ENCODE peak calls at places on chromosomes 16 and 17, in six cellular contexts. One of them, this sample, is unnamed.
A peak's percentile ranks its signal among the peaks of the same experiment; 100 is the strongest.

GRCh38 chr16:1330260-1330914 is 3.1 kb upstream of the BAIAP3 start:
- DNase-seq in WERI-Rb-1: no peak
- DNase-seq in brain microvascular endothelial cell: no peak
- DNase-seq in neuronal stem cell: no peak
- DNase-seq in lower lobe of right lung: no peak
- DNase-seq in fibroblast of lung: no peak
- DNase-seq in this sample: peak; percentile 93

GRCh38 chr16:4767872-4768548 is 1.0 kb upstream of the ZNF500 start:
- DNase-seq in lower lobe of right lung: no peak
- DNase-seq in brain microvascular endothelial cell: peak; percentile 16
- DNase-seq in fibroblast of lung: peak; percentile 10
- DNase-seq in WERI-Rb-1: no peak
- DNase-seq in neuronal stem cell: no peak
- DNase-seq in this sample: no peak

GRCh38 chr17:73151888-73152633 is 12.7 kb upstream of the SSTR2 start:
- DNase-seq in neuronal stem cell: no peak
- DNase-seq in lower lobe of right lung: no peak
- DNase-seq in brain microvascular endothelial cell: no peak
- DNase-seq in fibroblast of lung: no peak
- DNase-seq in WERI-Rb-1: no peak
- DNase-seq in this sample: no peak

GRCh38 chr17:77475012-77475976 is 334.5 kb downstream of the SEC14L1 start:
- DNase-seq in fibroblast of lung: peak; percentile 98
- DNase-seq in WERI-Rb-1: no peak
- DNase-seq in brain microvascular endothelial cell: peak; percentile 86
- DNase-seq in lower lobe of right lung: no peak
- DNase-seq in neuronal stem cell: no peak
- DNase-seq in this sample: no peak

GRCh38 chr16:5036228-5037156 is 2.8 kb upstream of the NAGPA start:
- DNase-seq in WERI-Rb-1: peak; percentile 58
- DNase-seq in brain microvascular endothelial cell: no peak
- DNase-seq in lower lobe of right lung: peak; percentile 27
- DNase-seq in fibroblast of lung: peak; percentile 70
- DNase-seq in neuronal stem cell: no peak
- DNase-seq in this sample: peak; percentile 85

GRCh38 chr16:74190292-74190691 is 106.3 kb upstream of the PSMD7 start:
- DNase-seq in brain microvascular endothelial cell: no peak
- DNase-seq in WERI-Rb-1: no peak
- DNase-seq in neuronal stem cell: no peak
- DNase-seq in fibroblast of lung: no peak
- DNase-seq in lower lobe of right lung: no peak
- DNase-seq in this sample: no peak

GRCh38 chr17:13638855-13639458 is 37.2 kb upstream of the HS3ST3A1 start:
- DNase-seq in brain microvascular endothelial cell: no peak
- DNase-seq in neuronal stem cell: no peak
- DNase-seq in fibroblast of lung: peak; percentile 60
- DNase-seq in WERI-Rb-1: no peak
- DNase-seq in lower lobe of right lung: no peak
- DNase-seq in this sample: no peak

GRCh38 chr17:5272313-5272712 is 9.8 kb upstream of the RABEP1 start:
- DNase-seq in neuronal stem cell: no peak
- DNase-seq in brain microvascular endothelial cell: no peak
- DNase-seq in WERI-Rb-1: no peak
- DNase-seq in fibroblast of lung: peak; percentile 17
- DNase-seq in lower lobe of right lung: no peak
- DNase-seq in this sample: no peak

GRCh38 chr16:11007714-11008240 is 63.4 kb downstream of the CLEC16A start:
- DNase-seq in brain microvascular endothelial cell: no peak
- DNase-seq in WERI-Rb-1: peak; percentile 54
- DNase-seq in lower lobe of right lung: no peak
- DNase-seq in fibroblast of lung: no peak
- DNase-seq in neuronal stem cell: no peak
- DNase-seq in this sample: no peak

GRCh38 chr17:34456121-34456520 is 93.1 kb upstream of the CCL1 start:
- DNase-seq in lower lobe of right lung: no peak
- DNase-seq in neuronal stem cell: no peak
- DNase-seq in fibroblast of lung: no peak
- DNase-seq in WERI-Rb-1: no peak
- DNase-seq in brain microvascular endothelial cell: no peak
- DNase-seq in this sample: no peak

GRCh38 chr17:50583636-50584035 is 23.1 kb downstream of the CACNA1G start:
- DNase-seq in WERI-Rb-1: peak; percentile 82
- DNase-seq in lower lobe of right lung: no peak
- DNase-seq in neuronal stem cell: no peak
- DNase-seq in brain microvascular endothelial cell: no peak
- DNase-seq in fibroblast of lung: no peak
- DNase-seq in this sample: peak; percentile 85

GRCh38 chr16:2710711-2711231 is 9.3 kb downstream of the PRSS27 start:
- DNase-seq in brain microvascular endothelial cell: no peak
- DNase-seq in lower lobe of right lung: no peak
- DNase-seq in WERI-Rb-1: no peak
- DNase-seq in neuronal stem cell: no peak
- DNase-seq in fibroblast of lung: no peak
- DNase-seq in this sample: no peak

GRCh38 chr16:52546291-52546941 is 527 bp downstream of the TOX3 start:
- DNase-seq in WERI-Rb-1: peak; percentile 9
- DNase-seq in neuronal stem cell: no peak
- DNase-seq in lower lobe of right lung: no peak
- DNase-seq in fibroblast of lung: no peak
- DNase-seq in brain microvascular endothelial cell: no peak
- DNase-seq in this sample: peak; percentile 71
- H3K4me3 ChIP-seq in WERI-Rb-1: peak overlapping the region; percentile 62
- H3K4me3 ChIP-seq in neuronal stem cell: peak overlapping the region; percentile 90
- H3K4me3 ChIP-seq in lower lobe of right lung: peak overlapping the region; percentile 48
- H3K4me3 ChIP-seq in fibroblast of lung: no peak overlapping the region
- H3K4me3 ChIP-seq in brain microvascular endothelial cell: no peak overlapping the region
- H3K4me3 ChIP-seq in this sample: peak overlapping the region; percentile 89

GRCh38 chr17:40311575-40311974 is 2.6 kb downstream of the RARA start:
- DNase-seq in WERI-Rb-1: no peak
- DNase-seq in brain microvascular endothelial cell: no peak
- DNase-seq in lower lobe of right lung: peak; percentile 76
- DNase-seq in neuronal stem cell: no peak
- DNase-seq in fibroblast of lung: no peak
- DNase-seq in this sample: no peak
- H3K4me3 ChIP-seq in WERI-Rb-1: no peak overlapping the region
- H3K4me3 ChIP-seq in brain microvascular endothelial cell: no peak overlapping the region
- H3K4me3 ChIP-seq in lower lobe of right lung: no peak overlapping the region
- H3K4me3 ChIP-seq in neuronal stem cell: no peak overlapping the region
- H3K4me3 ChIP-seq in fibroblast of lung: no peak overlapping the region
- H3K4me3 ChIP-seq in this sample: no peak overlapping the region

DNA sequence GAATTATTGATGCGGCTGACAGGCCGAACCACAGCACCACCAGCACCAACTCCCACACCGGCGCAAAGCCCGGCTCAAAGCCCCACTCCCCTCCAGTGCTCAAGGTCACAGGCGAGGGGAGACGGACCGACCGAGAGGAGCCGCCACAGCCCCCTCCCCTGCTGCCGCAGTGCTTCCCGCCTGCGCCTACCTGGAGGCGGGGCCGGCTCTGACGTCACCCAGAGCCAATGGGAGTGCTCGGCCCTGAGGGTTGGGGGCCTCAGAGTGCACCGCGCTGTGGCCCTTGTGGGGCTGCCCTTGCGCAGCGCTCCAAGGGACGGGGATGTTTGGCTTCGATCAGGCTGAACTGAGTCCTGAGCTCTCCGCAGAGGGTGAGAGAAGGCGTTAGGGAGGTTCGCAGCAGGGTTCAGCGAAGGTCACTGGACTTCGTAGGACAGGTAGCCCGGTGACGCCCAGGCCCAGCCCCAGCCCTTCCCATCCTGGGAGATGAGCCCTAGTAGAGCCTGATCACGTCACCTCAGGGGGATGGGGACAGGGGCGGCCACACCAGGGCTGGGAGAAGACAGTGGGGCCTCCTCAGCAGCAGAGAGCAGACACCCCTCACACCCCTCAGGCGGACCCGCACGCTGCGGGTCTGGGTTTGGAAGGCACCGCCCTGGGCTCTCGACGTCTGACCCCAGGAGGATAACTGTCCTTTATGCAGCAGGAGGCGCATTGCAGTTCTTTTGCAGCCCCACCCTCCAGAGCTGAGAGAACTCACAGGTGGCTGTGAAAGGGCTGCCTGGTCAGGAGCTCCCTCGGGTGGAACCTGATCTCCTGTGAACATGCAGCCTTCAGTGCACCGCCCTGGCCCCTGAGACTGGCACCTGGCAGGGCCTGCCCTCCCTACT is 1.5 kb downstream of the NDRG4 start:
- DNase-seq in neuronal stem cell: no peak
- DNase-seq in WERI-Rb-1: peak; percentile 80
- DNase-seq in brain microvascular endothelial cell: no peak
- DNase-seq in lower lobe of right lung: peak; percentile 53
- DNase-seq in fibroblast of lung: peak; percentile 16
- DNase-seq in this sample: peak; percentile 98
- H3K4me3 ChIP-seq in neuronal stem cell: peak overlapping the region; percentile 61
- H3K4me3 ChIP-seq in WERI-Rb-1: peak overlapping the region; percentile 52
- H3K4me3 ChIP-seq in brain microvascular endothelial cell: peak overlapping the region; percentile 67
- H3K4me3 ChIP-seq in lower lobe of right lung: peak overlapping the region; percentile 34
- H3K4me3 ChIP-seq in fibroblast of lung: no peak overlapping the region
- H3K4me3 ChIP-seq in this sample: peak overlapping the region; percentile 62

DNA sequence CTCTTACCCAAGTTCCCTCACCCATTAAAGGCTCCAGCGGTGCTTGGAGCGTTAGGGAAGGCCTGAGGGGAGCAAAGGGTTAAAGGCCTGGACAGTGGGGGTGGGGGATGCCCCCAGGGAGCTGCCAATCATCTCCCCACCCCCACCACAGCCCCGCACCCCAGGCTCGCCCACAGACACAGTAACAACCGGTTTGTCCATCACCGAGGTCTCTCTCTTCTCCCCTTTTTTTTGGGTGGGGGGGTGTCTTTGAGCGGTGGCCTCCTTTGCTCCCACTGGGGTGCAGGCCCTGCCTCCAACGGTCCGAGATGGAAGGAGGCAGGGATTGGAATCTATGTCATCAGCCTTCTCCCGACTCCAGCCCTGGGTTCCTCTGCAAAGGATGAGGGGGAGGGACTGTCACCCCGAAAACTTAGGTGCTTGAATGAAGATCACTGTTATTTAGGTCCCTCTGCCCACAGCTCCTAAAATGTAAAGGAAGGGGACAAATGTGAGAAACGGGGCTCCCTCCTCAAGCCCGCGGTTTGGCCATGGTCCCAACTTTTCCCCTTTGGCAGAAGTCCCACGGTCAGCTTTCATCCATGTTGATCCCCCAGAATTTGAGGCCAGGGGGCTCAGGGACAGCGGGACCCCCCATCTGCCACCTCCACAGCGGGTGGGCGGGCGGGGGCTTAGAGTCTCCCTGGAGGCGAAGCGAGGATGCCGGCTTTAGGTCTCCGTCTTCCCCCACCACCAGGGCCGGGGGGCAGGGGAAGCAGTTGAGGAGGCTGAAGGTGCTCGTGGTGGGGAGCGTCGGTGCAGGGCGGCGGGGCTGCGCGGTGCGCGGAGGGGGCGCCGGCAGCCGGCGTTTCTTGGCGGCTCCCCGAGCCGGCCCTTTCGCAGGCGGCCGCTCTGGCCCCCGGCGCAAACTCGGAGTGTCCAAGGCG is 1.7 kb downstream of the EPOP start:
- DNase-seq in brain microvascular endothelial cell: no peak
- DNase-seq in lower lobe of right lung: no peak
- DNase-seq in neuronal stem cell: no peak
- DNase-seq in WERI-Rb-1: no peak
- DNase-seq in fibroblast of lung: no peak
- DNase-seq in this sample: peak; percentile 77
- H3K4me3 ChIP-seq in brain microvascular endothelial cell: no peak overlapping the region
- H3K4me3 ChIP-seq in lower lobe of right lung: peak overlapping the region; percentile 61
- H3K4me3 ChIP-seq in neuronal stem cell: peak overlapping the region; percentile 56
- H3K4me3 ChIP-seq in WERI-Rb-1: peak overlapping the region; percentile 62
- H3K4me3 ChIP-seq in fibroblast of lung: no peak overlapping the region
- H3K4me3 ChIP-seq in this sample: peak overlapping the region; percentile 52

GRCh38 chr17:19614900-19615299 is 33.7 kb upstream of the ALDH3A2 start:
- DNase-seq in lower lobe of right lung: no peak
- DNase-seq in fibroblast of lung: no peak
- DNase-seq in neuronal stem cell: no peak
- DNase-seq in brain microvascular endothelial cell: no peak
- DNase-seq in WERI-Rb-1: no peak
- DNase-seq in this sample: no peak
- H3K4me3 ChIP-seq in lower lobe of right lung: no peak overlapping the region
- H3K4me3 ChIP-seq in fibroblast of lung: no peak overlapping the region
- H3K4me3 ChIP-seq in neuronal stem cell: no peak overlapping the region
- H3K4me3 ChIP-seq in brain microvascular endothelial cell: no peak overlapping the region
- H3K4me3 ChIP-seq in WERI-Rb-1: no peak overlapping the region
- H3K4me3 ChIP-seq in this sample: no peak overlapping the region

DNA sequence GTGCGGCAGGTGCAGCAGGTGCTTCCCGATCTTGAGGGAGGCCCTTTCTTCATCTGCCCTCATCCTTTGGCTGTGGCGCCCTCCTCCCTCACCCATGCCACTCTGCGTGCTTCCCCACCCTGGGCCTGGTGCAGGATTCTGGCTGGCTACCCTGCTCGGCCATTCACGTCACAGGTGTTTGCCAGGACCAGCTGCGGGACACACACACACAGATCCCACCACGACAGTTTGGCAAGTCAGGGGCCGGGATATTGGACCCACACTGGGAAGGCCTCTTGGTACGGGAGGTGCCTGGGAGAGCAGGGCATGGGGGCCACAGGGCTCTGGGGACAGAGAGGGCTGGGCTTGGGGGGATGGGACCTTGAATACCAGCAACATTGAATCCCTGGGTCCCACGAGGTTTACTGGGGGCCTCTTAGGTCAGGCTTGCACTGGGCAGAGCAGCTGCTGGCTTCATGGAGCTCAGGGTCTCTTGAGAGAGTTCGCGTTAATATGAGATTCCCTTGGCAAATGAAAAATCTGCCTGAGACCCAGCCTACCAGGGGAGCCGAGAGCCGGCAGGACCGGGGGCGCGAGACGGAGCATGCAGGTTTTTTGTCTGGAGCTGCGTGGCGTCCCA is 15.1 kb downstream of the ADCY7 start:
- DNase-seq in fibroblast of lung: no peak
- DNase-seq in WERI-Rb-1: no peak
- DNase-seq in lower lobe of right lung: peak; percentile 47
- DNase-seq in brain microvascular endothelial cell: no peak
- DNase-seq in neuronal stem cell: no peak
- DNase-seq in this sample: no peak
- H3K4me3 ChIP-seq in fibroblast of lung: no peak overlapping the region
- H3K4me3 ChIP-seq in WERI-Rb-1: no peak overlapping the region
- H3K4me3 ChIP-seq in lower lobe of right lung: peak overlapping the region; percentile 37
- H3K4me3 ChIP-seq in brain microvascular endothelial cell: no peak overlapping the region
- H3K4me3 ChIP-seq in neuronal stem cell: no peak overlapping the region
- H3K4me3 ChIP-seq in this sample: no peak overlapping the region

DNA sequence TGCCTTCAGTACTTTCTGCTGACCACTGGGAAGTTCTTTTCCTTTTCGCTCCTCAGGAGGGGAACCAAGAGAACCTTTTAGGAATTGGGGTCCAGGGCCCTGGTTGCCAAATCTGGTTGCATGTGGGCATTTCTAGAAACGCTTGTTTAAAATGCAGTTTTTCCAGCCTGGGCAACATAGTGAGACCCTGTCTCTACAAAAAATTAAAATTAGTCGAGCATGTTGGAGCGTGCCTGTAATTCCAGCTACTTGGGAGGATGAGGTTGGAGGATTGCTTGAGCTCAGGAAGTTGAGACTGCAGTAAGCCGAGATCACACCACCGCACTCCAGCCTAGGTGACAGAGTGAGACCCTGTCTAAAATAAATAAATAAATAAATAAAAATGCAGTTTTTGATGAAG is 1.2 kb downstream of the PNPO start:
- DNase-seq in WERI-Rb-1: no peak
- DNase-seq in lower lobe of right lung: no peak
- DNase-seq in fibroblast of lung: no peak
- DNase-seq in neuronal stem cell: no peak
- DNase-seq in brain microvascular endothelial cell: no peak
- DNase-seq in this sample: no peak
- H3K4me3 ChIP-seq in WERI-Rb-1: no peak overlapping the region
- H3K4me3 ChIP-seq in lower lobe of right lung: peak overlapping the region; percentile 89
- H3K4me3 ChIP-seq in fibroblast of lung: peak overlapping the region; percentile 81
- H3K4me3 ChIP-seq in neuronal stem cell: peak overlapping the region; percentile 60
- H3K4me3 ChIP-seq in brain microvascular endothelial cell: peak overlapping the region; percentile 87
- H3K4me3 ChIP-seq in this sample: no peak overlapping the region

This sample was measured in H7.